ENCODE peak calls at places on chromosomes 13 and 19, in ten cellular contexts. One of them, this sample, is unnamed.

GRCh38 chr19:524062-524674 is 7.4 kb upstream of the CDC34 start:
- DNase-seq in NCI-H146: peak; percentile 64
- DNase-seq in T-helper 1 cell: no peak
- DNase-seq in ELR: no peak
- DNase-seq in fibroblast of mammary gland: peak; percentile 36
- DNase-seq in OCI-LY7: no peak
- DNase-seq in foreskin melanocyte: no peak
- DNase-seq in GM04504: no peak
- DNase-seq in NCI-H2029 treated with DMSO at 0.1 percent for 48 hours: no peak
- DNase-seq in HuH-7.5: peak; percentile 77
- DNase-seq in this sample: peak; percentile 71

GRCh38 chr13:46648166-46648607 is 95.2 kb downstream of the LRCH1 start:
- DNase-seq in NCI-H146: peak; percentile 75
- DNase-seq in T-helper 1 cell: no peak
- DNase-seq in ELR: no peak
- DNase-seq in fibroblast of mammary gland: peak; percentile 69
- DNase-seq in OCI-LY7: peak; percentile 57
- DNase-seq in foreskin melanocyte: no peak
- DNase-seq in GM04504: no peak
- DNase-seq in NCI-H2029 treated with DMSO at 0.1 percent for 48 hours: peak; percentile 13
- DNase-seq in HuH-7.5: no peak
- DNase-seq in this sample: no peak

GRCh38 chr19:17045907-17046502 is 19.4 kb upstream of the CPAMD8 start:
- DNase-seq in NCI-H146: no peak
- DNase-seq in T-helper 1 cell: no peak
- DNase-seq in ELR: no peak
- DNase-seq in fibroblast of mammary gland: no peak
- DNase-seq in OCI-LY7: no peak
- DNase-seq in foreskin melanocyte: no peak
- DNase-seq in GM04504: no peak
- DNase-seq in NCI-H2029 treated with DMSO at 0.1 percent for 48 hours: no peak
- DNase-seq in HuH-7.5: no peak
- DNase-seq in this sample: no peak

GRCh38 chr13:50387124-50387581 is 371.9 kb downstream of the KCNRG start:
- DNase-seq in NCI-H146: peak; percentile 89
- DNase-seq in T-helper 1 cell: no peak
- DNase-seq in ELR: peak; percentile 17
- DNase-seq in fibroblast of mammary gland: peak; percentile 41
- DNase-seq in OCI-LY7: peak; percentile 75
- DNase-seq in foreskin melanocyte: no peak
- DNase-seq in GM04504: no peak
- DNase-seq in NCI-H2029 treated with DMSO at 0.1 percent for 48 hours: peak; percentile 31
- DNase-seq in HuH-7.5: no peak
- DNase-seq in this sample: no peak

GRCh38 chr19:3029070-3029923 is at the start of gene TLE2:
- DNase-seq in NCI-H146: no peak
- DNase-seq in T-helper 1 cell: no peak
- DNase-seq in ELR: no peak
- DNase-seq in fibroblast of mammary gland: no peak
- DNase-seq in OCI-LY7: no peak
- DNase-seq in foreskin melanocyte: no peak
- DNase-seq in GM04504: no peak
- DNase-seq in NCI-H2029 treated with DMSO at 0.1 percent for 48 hours: no peak
- DNase-seq in HuH-7.5: peak; percentile 64
- DNase-seq in this sample: no peak

GRCh38 chr13:35475960-35476943 is at the start of gene MAB21L1:
- DNase-seq in NCI-H146: no peak
- DNase-seq in T-helper 1 cell: no peak
- DNase-seq in ELR: peak; percentile 90
- DNase-seq in fibroblast of mammary gland: peak; percentile 85
- DNase-seq in OCI-LY7: no peak
- DNase-seq in foreskin melanocyte: peak; percentile 38
- DNase-seq in GM04504: no peak
- DNase-seq in NCI-H2029 treated with DMSO at 0.1 percent for 48 hours: peak; percentile 58
- DNase-seq in HuH-7.5: peak; percentile 56
- DNase-seq in this sample: no peak

GRCh38 chr13:48401480-48401879 is 11.4 kb downstream of the LPAR6 start:
- DNase-seq in NCI-H146: no peak
- DNase-seq in T-helper 1 cell: no peak
- DNase-seq in ELR: no peak
- DNase-seq in fibroblast of mammary gland: no peak
- DNase-seq in OCI-LY7: no peak
- DNase-seq in foreskin melanocyte: no peak
- DNase-seq in GM04504: no peak
- DNase-seq in NCI-H2029 treated with DMSO at 0.1 percent for 48 hours: no peak
- DNase-seq in HuH-7.5: no peak
- DNase-seq in this sample: no peak

GRCh38 chr13:30743319-30744055 is 8.1 kb downstream of the ALOX5AP start:
- DNase-seq in NCI-H146: no peak
- DNase-seq in T-helper 1 cell: no peak
- DNase-seq in ELR: peak; percentile 99
- DNase-seq in fibroblast of mammary gland: peak; percentile 99
- DNase-seq in OCI-LY7: no peak
- DNase-seq in foreskin melanocyte: peak; percentile 88
- DNase-seq in GM04504: peak; percentile 91
- DNase-seq in NCI-H2029 treated with DMSO at 0.1 percent for 48 hours: no peak
- DNase-seq in HuH-7.5: no peak
- DNase-seq in this sample: peak; percentile 83

GRCh38 chr13:43495732-43496131 is 291.0 kb downstream of the ENOX1 start:
- DNase-seq in NCI-H146: no peak
- DNase-seq in T-helper 1 cell: no peak
- DNase-seq in ELR: no peak
- DNase-seq in fibroblast of mammary gland: no peak
- DNase-seq in OCI-LY7: no peak
- DNase-seq in foreskin melanocyte: no peak
- DNase-seq in GM04504: no peak
- DNase-seq in NCI-H2029 treated with DMSO at 0.1 percent for 48 hours: no peak
- DNase-seq in HuH-7.5: no peak
- DNase-seq in this sample: no peak

GRCh38 chr13:58921129-58921528 is 1242.6 kb downstream of the DIAPH3 start:
- DNase-seq in NCI-H146: no peak
- DNase-seq in T-helper 1 cell: no peak
- DNase-seq in ELR: no peak
- DNase-seq in fibroblast of mammary gland: no peak
- DNase-seq in OCI-LY7: no peak
- DNase-seq in foreskin melanocyte: no peak
- DNase-seq in GM04504: no peak
- DNase-seq in NCI-H2029 treated with DMSO at 0.1 percent for 48 hours: no peak
- DNase-seq in HuH-7.5: no peak
- DNase-seq in this sample: no peak

GRCh38 chr13:73767191-73767741 is 366.9 kb downstream of the KLF12 start:
- DNase-seq in NCI-H146: peak; percentile 86
- DNase-seq in T-helper 1 cell: no peak
- DNase-seq in ELR: no peak
- DNase-seq in fibroblast of mammary gland: no peak
- DNase-seq in OCI-LY7: peak; percentile 27
- DNase-seq in foreskin melanocyte: no peak
- DNase-seq in GM04504: no peak
- DNase-seq in NCI-H2029 treated with DMSO at 0.1 percent for 48 hours: no peak
- DNase-seq in HuH-7.5: no peak
- DNase-seq in this sample: no peak

GRCh38 chr13:78602561-78603239 is 652 bp downstream of the POU4F1 start:
- DNase-seq in NCI-H146: no peak
- DNase-seq in T-helper 1 cell: no peak
- DNase-seq in ELR: no peak
- DNase-seq in fibroblast of mammary gland: no peak
- DNase-seq in OCI-LY7: peak; percentile 23
- DNase-seq in foreskin melanocyte: no peak
- DNase-seq in GM04504: no peak
- DNase-seq in NCI-H2029 treated with DMSO at 0.1 percent for 48 hours: no peak
- DNase-seq in HuH-7.5: no peak
- DNase-seq in this sample: no peak

GRCh38 chr13:73673931-73674330 is 460.3 kb downstream of the KLF12 start:
- DNase-seq in NCI-H146: no peak
- DNase-seq in T-helper 1 cell: no peak
- DNase-seq in ELR: no peak
- DNase-seq in fibroblast of mammary gland: no peak
- DNase-seq in OCI-LY7: no peak
- DNase-seq in foreskin melanocyte: no peak
- DNase-seq in GM04504: no peak
- DNase-seq in NCI-H2029 treated with DMSO at 0.1 percent for 48 hours: no peak
- DNase-seq in HuH-7.5: no peak
- DNase-seq in this sample: no peak

GRCh38 chr13:95023405-95023804 is 277.8 kb downstream of the ABCC4 start:
- DNase-seq in NCI-H146: peak; percentile 88
- DNase-seq in T-helper 1 cell: no peak
- DNase-seq in ELR: peak; percentile 15
- DNase-seq in fibroblast of mammary gland: peak; percentile 7
- DNase-seq in OCI-LY7: no peak
- DNase-seq in foreskin melanocyte: no peak
- DNase-seq in GM04504: no peak
- DNase-seq in NCI-H2029 treated with DMSO at 0.1 percent for 48 hours: peak; percentile 32
- DNase-seq in HuH-7.5: no peak
- DNase-seq in this sample: no peak

GRCh38 chr13:97856001-97856675 is 97.3 kb upstream of the IPO5 start:
- DNase-seq in NCI-H146: no peak
- DNase-seq in T-helper 1 cell: no peak
- DNase-seq in ELR: no peak
- DNase-seq in fibroblast of mammary gland: peak; percentile 61
- DNase-seq in OCI-LY7: no peak
- DNase-seq in foreskin melanocyte: no peak
- DNase-seq in GM04504: no peak
- DNase-seq in NCI-H2029 treated with DMSO at 0.1 percent for 48 hours: no peak
- DNase-seq in HuH-7.5: no peak
- DNase-seq in this sample: no peak

GRCh38 chr19:6379744-6380143 is 4.0 kb upstream of the PSPN start:
- DNase-seq in NCI-H146: no peak
- DNase-seq in T-helper 1 cell: no peak
- DNase-seq in ELR: no peak
- DNase-seq in fibroblast of mammary gland: no peak
- DNase-seq in OCI-LY7: no peak
- DNase-seq in foreskin melanocyte: no peak
- DNase-seq in GM04504: no peak
- DNase-seq in NCI-H2029 treated with DMSO at 0.1 percent for 48 hours: no peak
- DNase-seq in HuH-7.5: no peak
- DNase-seq in this sample: no peak

GRCh38 chr13:28494861-28495585 is at the start of gene FLT1:
- DNase-seq in NCI-H146: peak; percentile 47
- DNase-seq in T-helper 1 cell: no peak
- DNase-seq in ELR: peak; percentile 80
- DNase-seq in fibroblast of mammary gland: no peak
- DNase-seq in OCI-LY7: no peak
- DNase-seq in foreskin melanocyte: no peak
- DNase-seq in GM04504: no peak
- DNase-seq in NCI-H2029 treated with DMSO at 0.1 percent for 48 hours: no peak
- DNase-seq in HuH-7.5: no peak
- DNase-seq in this sample: no peak

GRCh38 chr19:38266070-38266469 is 1.7 kb downstream of the SPINT2 start:
- DNase-seq in NCI-H146: no peak
- DNase-seq in T-helper 1 cell: no peak
- DNase-seq in ELR: no peak
- DNase-seq in fibroblast of mammary gland: no peak
- DNase-seq in OCI-LY7: no peak
- DNase-seq in foreskin melanocyte: no peak
- DNase-seq in GM04504: no peak
- DNase-seq in NCI-H2029 treated with DMSO at 0.1 percent for 48 hours: peak; percentile 37
- DNase-seq in HuH-7.5: no peak
- DNase-seq in this sample: no peak

GRCh38 chr19:33727331-33728028 is 69.2 kb upstream of the KCTD15 start:
- DNase-seq in NCI-H146: no peak
- DNase-seq in T-helper 1 cell: no peak
- DNase-seq in ELR: no peak
- DNase-seq in fibroblast of mammary gland: no peak
- DNase-seq in OCI-LY7: no peak
- DNase-seq in foreskin melanocyte: no peak
- DNase-seq in GM04504: no peak
- DNase-seq in NCI-H2029 treated with DMSO at 0.1 percent for 48 hours: peak; percentile 18
- DNase-seq in HuH-7.5: no peak
- DNase-seq in this sample: no peak

GRCh38 chr13:48585456-48585840 is 52.6 kb upstream of the RCBTB2 start:
- DNase-seq in NCI-H146: peak; percentile 39
- DNase-seq in T-helper 1 cell: no peak
- DNase-seq in ELR: peak; percentile 44
- DNase-seq in fibroblast of mammary gland: peak; percentile 39
- DNase-seq in OCI-LY7: no peak
- DNase-seq in foreskin melanocyte: peak; percentile 95
- DNase-seq in GM04504: peak; percentile 23
- DNase-seq in NCI-H2029 treated with DMSO at 0.1 percent for 48 hours: no peak
- DNase-seq in HuH-7.5: no peak
- DNase-seq in this sample: no peak

GRCh38 chr13:43196171-43196611 is 172.8 kb downstream of the DNAJC15 start:
- DNase-seq in NCI-H146: no peak
- DNase-seq in T-helper 1 cell: no peak
- DNase-seq in ELR: no peak
- DNase-seq in fibroblast of mammary gland: peak; percentile 44
- DNase-seq in OCI-LY7: no peak
- DNase-seq in foreskin melanocyte: no peak
- DNase-seq in GM04504: peak; percentile 6
- DNase-seq in NCI-H2029 treated with DMSO at 0.1 percent for 48 hours: no peak
- DNase-seq in HuH-7.5: no peak
- DNase-seq in this sample: no peak

GRCh38 chr13:95921485-95921884 is 131.7 kb downstream of the UGGT2 start:
- DNase-seq in NCI-H146: no peak
- DNase-seq in T-helper 1 cell: no peak
- DNase-seq in ELR: peak; percentile 58
- DNase-seq in fibroblast of mammary gland: peak; percentile 6
- DNase-seq in OCI-LY7: no peak
- DNase-seq in foreskin melanocyte: no peak
- DNase-seq in GM04504: peak; percentile 20
- DNase-seq in NCI-H2029 treated with DMSO at 0.1 percent for 48 hours: no peak
- DNase-seq in HuH-7.5: no peak
- DNase-seq in this sample: no peak

GRCh38 chr19:16262618-16263017 is 62.0 kb upstream of the KLF2 start:
- DNase-seq in NCI-H146: peak; percentile 63
- DNase-seq in T-helper 1 cell: no peak
- DNase-seq in ELR: no peak
- DNase-seq in fibroblast of mammary gland: no peak
- DNase-seq in OCI-LY7: no peak
- DNase-seq in foreskin melanocyte: no peak
- DNase-seq in GM04504: no peak
- DNase-seq in NCI-H2029 treated with DMSO at 0.1 percent for 48 hours: peak; percentile 19
- DNase-seq in HuH-7.5: peak; percentile 89
- DNase-seq in this sample: no peak

GRCh38 chr13:84684048-84684662 is 801.9 kb upstream of the SLITRK1 start:
- DNase-seq in NCI-H146: no peak
- DNase-seq in T-helper 1 cell: no peak
- DNase-seq in ELR: no peak
- DNase-seq in fibroblast of mammary gland: no peak
- DNase-seq in OCI-LY7: no peak
- DNase-seq in foreskin melanocyte: no peak
- DNase-seq in GM04504: no peak
- DNase-seq in NCI-H2029 treated with DMSO at 0.1 percent for 48 hours: no peak
- DNase-seq in HuH-7.5: no peak
- DNase-seq in this sample: no peak

GRCh38 chr13:43244482-43244881 is 221.1 kb downstream of the DNAJC15 start:
- DNase-seq in NCI-H146: no peak
- DNase-seq in T-helper 1 cell: no peak
- DNase-seq in ELR: no peak
- DNase-seq in fibroblast of mammary gland: no peak
- DNase-seq in OCI-LY7: no peak
- DNase-seq in foreskin melanocyte: no peak
- DNase-seq in GM04504: no peak
- DNase-seq in NCI-H2029 treated with DMSO at 0.1 percent for 48 hours: no peak
- DNase-seq in HuH-7.5: no peak
- DNase-seq in this sample: no peak

GRCh38 chr19:41933693-41934426 is 5.6 kb upstream of the ERFL start:
- DNase-seq in NCI-H146: no peak
- DNase-seq in T-helper 1 cell: no peak
- DNase-seq in ELR: no peak
- DNase-seq in fibroblast of mammary gland: no peak
- DNase-seq in OCI-LY7: peak; percentile 53
- DNase-seq in foreskin melanocyte: no peak
- DNase-seq in GM04504: no peak
- DNase-seq in NCI-H2029 treated with DMSO at 0.1 percent for 48 hours: no peak
- DNase-seq in HuH-7.5: no peak
- DNase-seq in this sample: no peak

GRCh38 chr13:33401238-33401637 is 115.7 kb upstream of the STARD13 start:
- DNase-seq in NCI-H146: no peak
- DNase-seq in T-helper 1 cell: no peak
- DNase-seq in ELR: no peak
- DNase-seq in fibroblast of mammary gland: no peak
- DNase-seq in OCI-LY7: no peak
- DNase-seq in foreskin melanocyte: no peak
- DNase-seq in GM04504: no peak
- DNase-seq in NCI-H2029 treated with DMSO at 0.1 percent for 48 hours: no peak
- DNase-seq in HuH-7.5: no peak
- DNase-seq in this sample: no peak

GRCh38 chr13:109795021-109795420 is 8.6 kb upstream of the IRS2 start:
- DNase-seq in NCI-H146: no peak
- DNase-seq in T-helper 1 cell: no peak
- DNase-seq in ELR: no peak
- DNase-seq in fibroblast of mammary gland: no peak
- DNase-seq in OCI-LY7: no peak
- DNase-seq in foreskin melanocyte: no peak
- DNase-seq in GM04504: no peak
- DNase-seq in NCI-H2029 treated with DMSO at 0.1 percent for 48 hours: no peak
- DNase-seq in HuH-7.5: no peak
- DNase-seq in this sample: no peak

This sample was measured in coronary artery.